ENCODE peak calls at places on chromosomes 3 and 15, in four cellular contexts. X is Panc1, C is stomach, S is lower lobe of right lung. R is an unnamed sample. For H3K4me1, the result is how much of the 10 kb centered on the place peaks cover.

GRCh38 chr3:79368403-79368802 is 399.4 kb downstream of the ROBO1 start:
- DNase-seq in X (no peak), C (no peak), S (no peak), R (no peak)

GRCh38 chr15:69415381-69415780 is 1.2 kb downstream of the KIF23 start:
- DNase-seq in X (no peak), C (no peak), S (no peak), R (peak)

GRCh38 chr15:71921191-71921590 is 110.8 kb downstream of the NR2E3 start:
- DNase-seq in X (peak), C (no peak), S (no peak), R (peak)

GRCh38 chr3:51380601-51381332 is 4.3 kb upstream of the MANF start:
- DNase-seq in X (no peak), C (no peak), S (no peak), R (no peak)

GRCh38 chr3:39267631-39268553 is 11.9 kb downstream of the CX3CR1 start:
- DNase-seq in X (no peak), C (no peak), S (no peak), R (no peak)

GRCh38 chr3:139534444-139534812 is 5.1 kb downstream of the RBP1 start:
- DNase-seq in X (no peak), C (peak), S (no peak), R (peak)

GRCh38 chr15:88467935-88468528 is 524 bp downstream of the MRPS11 start:
- DNase-seq in X (no peak), C (no peak), S (no peak), R (peak)

GRCh38 chr3:30548605-30549004 is 57.8 kb upstream of the TGFBR2 start:
- DNase-seq in X (no peak), C (no peak), S (no peak), R (no peak)

GRCh38 chr15:66615846-66616245 is 50.0 kb upstream of the LCTL start:
- DNase-seq in X (no peak), C (no peak), S (no peak), R (no peak)
- H3K4me1 ChIP-seq in X (under half), C (under half), S (half or more), R (under half)

DNA sequence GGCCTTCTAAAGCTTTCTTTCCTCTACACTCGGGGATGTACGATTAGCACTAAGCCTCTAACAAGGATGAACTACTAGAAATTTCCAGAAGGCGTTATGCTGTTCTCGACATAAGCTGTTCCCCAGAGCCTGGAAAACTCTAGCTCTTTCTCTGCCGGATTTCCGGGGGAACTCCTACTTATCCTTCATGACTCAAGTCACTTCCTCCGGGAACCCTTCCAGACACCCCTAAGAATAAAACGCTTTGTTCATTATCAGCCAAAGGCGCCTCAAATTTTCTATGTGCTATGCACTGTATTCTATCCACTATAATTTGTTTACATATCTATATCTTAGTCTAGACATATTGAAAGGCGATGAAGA is 455 bp upstream of the SNAP23 start:
- DNase-seq in X (no peak), C (peak), S (no peak), R (peak)
- H3K4me1 ChIP-seq in X (under half), C (under half), S (half or more), R (under half)

GRCh38 chr3:197463279-197463678 is 92.5 kb downstream of the BDH1 start:
- DNase-seq in X (no peak), C (no peak), S (no peak), R (no peak)
- H3K4me1 ChIP-seq in X (under half), C (under half), S (under half), R (under half)

DNA sequence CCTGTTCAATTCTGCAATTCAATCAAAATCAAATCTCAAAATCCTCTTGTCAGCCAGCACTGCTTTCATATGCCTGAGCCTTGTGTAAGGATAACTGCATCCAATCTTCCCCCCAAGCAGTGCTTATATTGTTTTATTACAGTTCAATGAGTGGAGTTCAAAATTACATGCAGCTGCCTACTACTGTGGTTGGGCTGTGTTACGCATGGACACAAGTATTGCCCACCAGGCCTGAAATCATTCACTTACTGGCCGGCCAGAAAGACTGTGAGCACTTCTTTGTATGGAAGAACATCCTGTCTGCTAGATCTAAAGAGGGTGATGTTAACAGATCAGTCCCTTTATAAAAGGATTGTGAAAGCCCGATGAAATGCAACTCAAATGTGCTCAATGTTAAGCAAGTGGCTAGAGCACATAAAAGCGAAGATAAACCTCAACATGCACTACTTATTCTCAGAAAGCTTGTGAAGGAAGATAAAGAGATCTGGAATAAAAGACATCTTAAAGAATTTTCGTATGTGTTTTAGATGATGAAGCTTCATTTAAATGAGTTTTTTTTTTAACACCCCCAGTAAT is 132.5 kb downstream of the FOXP1 start:
- DNase-seq in X (no peak), C (no peak), S (no peak), R (no peak)
- H3K4me1 ChIP-seq in X (under half), C (under half), S (half or more), R (under half)

GRCh38 chr15:65416845-65417416 is 5.8 kb downstream of the IGDCC4 start:
- DNase-seq in X (no peak), C (no peak), S (no peak), R (peak)

GRCh38 chr15:65413760-65414144 is 9.0 kb downstream of the IGDCC4 start:
- DNase-seq in X (peak), C (no peak), S (no peak), R (no peak)

GRCh38 chr15:65412556-65412955 is 10.2 kb downstream of the IGDCC4 start:
- DNase-seq in X (no peak), C (no peak), S (no peak), R (peak)

GRCh38 chr15:65413051-65413759 is 9.5 kb downstream of the IGDCC4 start:
- DNase-seq in X (no peak), C (no peak), S (no peak), R (no peak)

DNA sequence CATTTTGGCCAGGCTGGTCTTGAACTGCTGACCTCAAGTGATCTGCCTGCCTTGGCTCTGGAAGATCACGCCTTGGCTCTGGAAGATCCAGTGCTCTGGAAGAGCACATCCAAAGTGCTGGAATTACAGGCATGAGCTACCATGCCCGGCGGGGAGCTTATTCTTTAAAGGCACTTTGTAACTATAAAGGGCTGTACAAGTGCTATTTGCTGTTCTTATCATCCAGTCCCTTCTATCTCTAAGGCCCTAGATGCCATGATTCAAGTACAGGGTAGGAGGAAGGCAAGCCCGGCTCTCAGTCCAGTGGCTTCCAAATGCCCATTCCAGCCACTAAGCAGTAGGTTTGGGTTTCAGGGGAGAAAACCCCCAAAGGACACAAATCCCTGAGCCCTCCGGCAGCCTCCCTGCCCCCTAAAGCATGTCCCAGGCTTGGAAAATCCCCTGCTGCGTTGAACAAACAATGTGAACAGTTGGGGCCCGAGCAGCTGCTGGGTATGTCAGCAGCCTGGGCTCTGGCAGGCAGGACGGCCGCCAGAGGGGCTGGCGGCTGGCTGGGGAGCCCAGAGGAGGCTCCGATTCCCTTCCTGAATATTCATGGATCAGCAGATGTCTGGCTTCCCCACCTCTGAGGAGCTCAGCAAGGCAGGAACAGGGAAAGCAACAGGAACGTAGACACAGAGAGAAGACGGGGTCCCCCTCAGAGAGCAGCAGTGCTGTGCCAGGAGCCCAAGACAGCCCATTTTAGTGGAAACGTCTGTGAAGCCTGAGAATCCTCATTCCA is 7.7 kb downstream of the IGDCC4 start:
- DNase-seq in X (no peak), C (no peak), S (no peak), R (peak)
- H3K4me1 ChIP-seq in X (under half), C (under half), S (under half), R (half or more)

DNA sequence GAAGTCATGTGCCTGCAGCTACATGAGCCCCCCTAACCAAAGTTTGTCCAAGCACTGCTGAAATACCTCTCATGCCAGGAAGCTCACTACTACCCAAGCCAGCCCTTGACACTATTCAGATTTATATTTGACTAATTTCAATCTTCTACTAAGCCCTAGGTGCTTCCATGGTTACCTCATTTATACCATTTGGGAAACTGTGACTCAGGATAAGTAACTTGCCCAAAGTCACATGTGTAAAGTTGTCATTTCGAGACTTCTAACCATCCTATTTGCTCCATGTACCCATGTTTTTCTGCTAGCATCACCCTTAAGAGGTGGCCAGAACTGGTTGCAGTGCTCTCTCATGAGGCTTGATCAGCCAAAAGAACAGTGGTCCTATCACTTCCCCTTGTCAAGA is 20.7 kb upstream of the TIMP4 start:
- DNase-seq in X (no peak), C (no peak), S (no peak), R (no peak)
- H3K4me1 ChIP-seq in X (under half), C (under half), S (under half), R (under half)

DNA sequence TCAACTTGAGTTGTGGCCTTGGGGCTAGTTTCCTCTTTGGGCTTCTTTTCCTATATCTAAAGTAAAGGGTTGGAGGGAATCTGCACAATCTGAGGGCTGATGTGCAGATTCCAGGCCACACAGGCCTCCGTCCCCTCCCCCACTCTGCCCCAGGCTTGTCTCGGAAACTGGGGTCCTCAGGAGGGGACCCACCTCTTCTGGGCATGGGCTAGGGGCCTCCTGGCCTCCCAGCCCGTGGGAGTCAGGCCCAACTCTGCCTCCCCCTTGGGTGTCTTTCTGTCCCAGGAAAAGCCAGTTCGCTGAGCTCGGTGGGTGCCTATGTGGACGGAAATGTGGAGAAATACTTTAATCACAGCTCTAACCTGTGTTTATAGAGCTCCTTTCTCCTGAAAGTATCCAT is 4.8 kb downstream of the SMAD6 start:
- DNase-seq in X (no peak), C (no peak), S (no peak), R (no peak)
- H3K4me1 ChIP-seq in X (half or more), C (under half), S (half or more), R (under half)

GRCh38 chr15:67076147-67076843 is 10.9 kb downstream of the SMAD3 start:
- DNase-seq in X (no peak), C (peak), S (no peak), R (peak)

GRCh38 chr15:67072951-67073350 is 7.5 kb downstream of the SMAD3 start:
- DNase-seq in X (no peak), C (no peak), S (no peak), R (peak)

GRCh38 chr15:67072442-67072841 is 7.0 kb downstream of the SMAD3 start:
- DNase-seq in X (no peak), C (no peak), S (no peak), R (no peak)

GRCh38 chr15:67077641-67078215 is 12.3 kb downstream of the SMAD3 start:
- DNase-seq in X (no peak), C (no peak), S (no peak), R (no peak)

DNA sequence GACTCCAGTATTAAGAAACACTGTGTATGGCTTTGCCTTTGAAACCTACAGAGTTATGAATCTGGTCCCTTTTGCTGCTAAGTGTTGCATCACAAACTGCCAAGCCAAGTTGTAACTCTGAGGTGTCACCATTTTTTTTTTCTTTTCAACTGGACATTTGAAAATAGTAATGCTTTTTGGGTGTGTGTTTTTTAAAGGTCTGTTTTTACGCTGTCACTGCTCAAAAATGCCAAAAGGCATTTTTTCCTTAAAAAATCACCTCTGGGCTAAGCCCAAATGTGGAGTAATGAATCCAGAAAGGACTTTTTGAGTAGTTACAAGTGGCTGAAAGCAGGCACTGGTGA is 9.5 kb downstream of the SMAD3 start:
- DNase-seq in X (no peak), C (no peak), S (no peak), R (no peak)
- H3K4me1 ChIP-seq in X (half or more), C (under half), S (half or more), R (under half)